ENCODE peak calls at places on chromosomes 6 and 20, in four cellular contexts. One of them, this sample, is unnamed.

GRCh38 chr20:64244281-64244805 is 11.2 kb upstream of the PCMTD2 start:
- DNase-seq in heart right ventricle: no peak
- DNase-seq in NT2/D1: no peak
- DNase-seq in aorta: no peak
- DNase-seq in this sample: peak; percentile 62

GRCh38 chr6:119040229-119040628 is 38.2 kb downstream of the FAM184A start:
- DNase-seq in heart right ventricle: no peak
- DNase-seq in NT2/D1: no peak
- DNase-seq in aorta: no peak
- DNase-seq in this sample: no peak

GRCh38 chr20:2140561-2140960 is 38.9 kb downstream of the STK35 start:
- DNase-seq in aorta: peak; percentile 64
- DNase-seq in heart right ventricle: peak; percentile 54
- DNase-seq in NT2/D1: no peak
- DNase-seq in this sample: no peak

GRCh38 chr6:31900917-31901414 is 920 bp downstream of the ZBTB12 start:
- DNase-seq in heart right ventricle: no peak
- DNase-seq in aorta: peak; percentile 69
- DNase-seq in NT2/D1: no peak
- DNase-seq in this sample: no peak

GRCh38 chr6:85865665-85866372 is 223.1 kb upstream of the SYNCRIP start:
- DNase-seq in aorta: no peak
- DNase-seq in heart right ventricle: no peak
- DNase-seq in NT2/D1: peak; percentile 16
- DNase-seq in this sample: no peak

GRCh38 chr20:24872291-24873014 is 76.6 kb upstream of the CST7 start:
- DNase-seq in aorta: no peak
- DNase-seq in NT2/D1: no peak
- DNase-seq in heart right ventricle: no peak
- DNase-seq in this sample: peak; percentile 58

GRCh38 chr6:106894978-106895702 is 79.4 kb downstream of the CD24 start:
- DNase-seq in heart right ventricle: no peak
- DNase-seq in aorta: no peak
- DNase-seq in NT2/D1: no peak
- DNase-seq in this sample: no peak

GRCh38 chr6:119240257-119241123 is 109.1 kb downstream of the MAN1A1 start:
- DNase-seq in aorta: no peak
- DNase-seq in heart right ventricle: no peak
- DNase-seq in NT2/D1: peak; percentile 15
- DNase-seq in this sample: no peak

GRCh38 chr6:97059473-97059872 is 134.9 kb downstream of the KLHL32 start:
- DNase-seq in heart right ventricle: no peak
- DNase-seq in NT2/D1: no peak
- DNase-seq in aorta: no peak
- DNase-seq in this sample: peak; percentile 85

GRCh38 chr20:10536531-10536930 is 101.4 kb downstream of the SLX4IP start:
- DNase-seq in NT2/D1: no peak
- DNase-seq in heart right ventricle: no peak
- DNase-seq in aorta: no peak
- DNase-seq in this sample: no peak

GRCh38 chr6:14012313-14013036 is 87.7 kb downstream of the RNF182 start:
- DNase-seq in aorta: no peak
- DNase-seq in heart right ventricle: no peak
- DNase-seq in NT2/D1: no peak
- DNase-seq in this sample: no peak

GRCh38 chr20:38294334-38294592 is 9.7 kb upstream of the BPI start:
- DNase-seq in NT2/D1: no peak
- DNase-seq in heart right ventricle: no peak
- DNase-seq in aorta: no peak
- DNase-seq in this sample: no peak

GRCh38 chr6:42745083-42745637 is 743 bp downstream of the TBCC start:
- DNase-seq in heart right ventricle: peak; percentile 19
- DNase-seq in NT2/D1: no peak
- DNase-seq in aorta: peak; percentile 57
- DNase-seq in this sample: peak; percentile 81

GRCh38 chr20:37524859-37525708 is 2.6 kb downstream of the BLCAP start:
- DNase-seq in heart right ventricle: no peak
- DNase-seq in aorta: no peak
- DNase-seq in NT2/D1: no peak
- DNase-seq in this sample: peak; percentile 90

GRCh38 chr6:16486661-16487060 is 248.3 kb downstream of the GMPR start:
- DNase-seq in NT2/D1: no peak
- DNase-seq in heart right ventricle: no peak
- DNase-seq in aorta: no peak
- DNase-seq in this sample: no peak

GRCh38 chr6:6910734-6911295 is 196.9 kb upstream of the RREB1 start:
- DNase-seq in aorta: no peak
- DNase-seq in NT2/D1: no peak
- DNase-seq in heart right ventricle: no peak
- DNase-seq in this sample: no peak

GRCh38 chr20:4091332-4092135 is 76.2 kb upstream of the RNF24 start:
- DNase-seq in aorta: peak; percentile 71
- DNase-seq in NT2/D1: peak; percentile 39
- DNase-seq in heart right ventricle: peak; percentile 70
- DNase-seq in this sample: peak; percentile 91

GRCh38 chr6:35294308-35294945 is 3.2 kb upstream of the DEF6 start:
- DNase-seq in heart right ventricle: no peak
- DNase-seq in aorta: no peak
- DNase-seq in NT2/D1: peak; percentile 42
- DNase-seq in this sample: peak; percentile 86

GRCh38 chr6:116217069-116217468 is 36.8 kb downstream of the TSPYL4 start:
- DNase-seq in NT2/D1: no peak
- DNase-seq in heart right ventricle: no peak
- DNase-seq in aorta: no peak
- DNase-seq in this sample: no peak

GRCh38 chr6:150752409-150752808 is 113.1 kb upstream of the MTHFD1L start:
- DNase-seq in aorta: no peak
- DNase-seq in heart right ventricle: no peak
- DNase-seq in NT2/D1: no peak
- DNase-seq in this sample: peak; percentile 8

GRCh38 chr6:14381225-14381887 is 263.8 kb downstream of the CD83 start:
- DNase-seq in aorta: no peak
- DNase-seq in heart right ventricle: no peak
- DNase-seq in NT2/D1: no peak
- DNase-seq in this sample: no peak

GRCh38 chr20:10469599-10469998 is 34.5 kb downstream of the SLX4IP start:
- DNase-seq in heart right ventricle: no peak
- DNase-seq in aorta: peak; percentile 69
- DNase-seq in NT2/D1: peak; percentile 57
- DNase-seq in this sample: peak; percentile 37

GRCh38 chr20:59297641-59298040 is 2.8 kb upstream of the EDN3 start:
- DNase-seq in aorta: no peak
- DNase-seq in heart right ventricle: no peak
- DNase-seq in NT2/D1: no peak
- DNase-seq in this sample: no peak

DNA sequence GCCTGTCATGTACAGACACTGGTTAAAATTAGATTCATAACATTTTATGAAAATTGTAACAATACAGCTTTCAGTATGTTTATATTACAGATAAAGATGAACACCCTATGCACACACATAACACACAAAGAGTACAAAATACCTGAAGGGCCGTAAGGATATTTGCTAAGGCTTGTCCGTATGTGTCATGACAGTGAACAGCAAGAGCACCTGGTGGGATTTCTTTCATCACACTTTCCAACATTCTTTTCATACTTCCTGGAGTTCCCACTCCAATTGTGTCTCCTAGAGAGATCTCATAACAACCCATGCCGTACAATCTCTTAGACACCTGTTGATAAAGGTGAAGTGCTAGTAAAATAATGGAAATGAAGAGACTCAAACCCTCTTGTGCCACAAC is 83.7 kb downstream of the HMGCLL1 start:
- DNase-seq in aorta: no peak
- DNase-seq in NT2/D1: no peak
- DNase-seq in heart right ventricle: no peak
- DNase-seq in this sample: no peak
- H3K4me3 ChIP-seq in aorta: no peak overlapping the region
- H3K4me3 ChIP-seq in NT2/D1: no peak overlapping the region
- H3K4me3 ChIP-seq in heart right ventricle: no peak overlapping the region
- H3K4me3 ChIP-seq in this sample: no peak overlapping the region

GRCh38 chr6:105370316-105370715 is 32.6 kb downstream of the PREP start:
- DNase-seq in heart right ventricle: no peak
- DNase-seq in aorta: no peak
- DNase-seq in NT2/D1: no peak
- DNase-seq in this sample: no peak
- H3K36me3 ChIP-seq in heart right ventricle: peaks cover 4% of the 10 kb centered on the region
- H3K36me3 ChIP-seq in aorta: peaks cover 8% of the 10 kb centered on the region
- H3K36me3 ChIP-seq in NT2/D1: peaks cover 41% of the 10 kb centered on the region
- H3K36me3 ChIP-seq in this sample: peaks cover 19% of the 10 kb centered on the region

GRCh38 chr6:83539678-83540077 is 27.3 kb downstream of the PRSS35 start:
- DNase-seq in heart right ventricle: no peak
- DNase-seq in aorta: no peak
- DNase-seq in NT2/D1: no peak
- DNase-seq in this sample: no peak
- H3K4me3 ChIP-seq in heart right ventricle: no peak overlapping the region
- H3K4me3 ChIP-seq in aorta: no peak overlapping the region
- H3K4me3 ChIP-seq in NT2/D1: no peak overlapping the region
- H3K4me3 ChIP-seq in this sample: no peak overlapping the region

GRCh38 chr20:45328451-45328850 is 19.8 kb downstream of the SDC4 start:
- DNase-seq in NT2/D1: no peak
- DNase-seq in heart right ventricle: no peak
- DNase-seq in aorta: no peak
- DNase-seq in this sample: no peak
- H3K36me3 ChIP-seq in NT2/D1: peaks cover 90% of the 10 kb centered on the region
- H3K36me3 ChIP-seq in heart right ventricle: peaks cover 5% of the 10 kb centered on the region
- H3K36me3 ChIP-seq in aorta: peaks cover 13% of the 10 kb centered on the region
- H3K36me3 ChIP-seq in this sample: peaks cover 88% of the 10 kb centered on the region